ENCODE peak calls at places on chromosome 7, in ten cellular contexts. R is upper lobe of right lung, I is small intestine, Y is astrocyte, V is spleen, D is gastrocnemius medialis, T is ovary, E is body of pancreas, W is IMR-90, C is heart left ventricle. G is an unnamed sample. For H3K9me3, the result is how much of the 10 kb centered on the place peaks cover.

GRCh38 chr7:72016574-72016973 is 395.6 kb downstream of the CALN1 start:
- DNase-seq in D (no peak), T (no peak), C (no peak), I (no peak), W (no peak), Y (no peak), V (no peak), R (no peak), E (no peak), G (no peak)

GRCh38 chr7:2566890-2567662 is 8.3 kb downstream of the IQCE start:
- DNase-seq in C (no peak), T (no peak), V (peak), R (no peak), E (no peak), W (no peak), Y (no peak), I (peak), D (no peak), G (no peak)

GRCh38 chr7:18003286-18003685 is 24.4 kb downstream of the PRPS1L1 start:
- DNase-seq in W (no peak), C (no peak), V (no peak), R (no peak), T (no peak), I (no peak), Y (no peak), E (no peak), D (no peak), G (no peak)

GRCh38 chr7:148622887-148623585 is 32.5 kb downstream of the C7orf33 start:
- DNase-seq in W (no peak), Y (no peak), D (no peak), E (peak), C (no peak), R (no peak), T (no peak), I (no peak), V (no peak), G (no peak)

GRCh38 chr7:133545613-133546012 is 292.7 kb downstream of the EXOC4 start:
- DNase-seq in D (no peak), C (no peak), I (no peak), E (no peak), W (peak), V (no peak), R (no peak), T (no peak), Y (peak), G (no peak)

GRCh38 chr7:42691030-42691639 is 220.7 kb downstream of the C7orf25 start:
- DNase-seq in Y (peak), D (no peak), C (no peak), E (peak), R (no peak), V (no peak), T (peak), W (peak), I (no peak), G (no peak)

GRCh38 chr7:42426163-42426562 is 189.2 kb upstream of the GLI3 start:
- DNase-seq in V (no peak), W (peak), E (no peak), R (no peak), T (no peak), Y (peak), D (no peak), I (no peak), C (no peak), G (no peak)

GRCh38 chr7:30815016-30815854 is 44.0 kb downstream of the MINDY4 start:
- DNase-seq in T (no peak), D (peak), W (no peak), Y (no peak), C (no peak), V (no peak), I (no peak), E (no peak), R (no peak), G (no peak)

GRCh38 chr7:144738708-144739314 is 97.0 kb downstream of the TPK1 start:
- DNase-seq in C (no peak), E (peak), R (no peak), Y (peak), D (no peak), V (no peak), W (no peak), I (peak), T (no peak), G (no peak)

GRCh38 chr7:158443688-158444483 is 143.7 kb downstream of the PTPRN2 start:
- DNase-seq in W (no peak), V (no peak), Y (no peak), E (peak), D (no peak), C (no peak), T (no peak), I (no peak), R (no peak), G (no peak)

GRCh38 chr7:158444501-158445420 is 142.9 kb downstream of the PTPRN2 start:
- DNase-seq in R (no peak), I (no peak), T (no peak), Y (no peak), W (no peak), D (no peak), C (no peak), V (no peak), E (peak), G (no peak)

GRCh38 chr7:158445421-158446175 is 142.0 kb downstream of the PTPRN2 start:
- DNase-seq in E (no peak), W (no peak), I (no peak), V (no peak), T (no peak), D (no peak), C (no peak), Y (no peak), R (no peak), G (no peak)

GRCh38 chr7:158442260-158442659 is 145.4 kb downstream of the PTPRN2 start:
- DNase-seq in C (no peak), T (no peak), D (no peak), R (no peak), Y (no peak), V (no peak), W (no peak), E (no peak), I (no peak), G (no peak)

GRCh38 chr7:158443014-158443687 is 144.5 kb downstream of the PTPRN2 start:
- DNase-seq in D (no peak), T (no peak), V (no peak), R (no peak), I (no peak), Y (no peak), E (no peak), C (no peak), W (no peak), G (no peak)
- H3K9me3 ChIP-seq in D (under half), T (under half), V (under half), R (under half), I (under half), Y (under half), E (under half), C (under half), W (half or more), G (under half)

DNA sequence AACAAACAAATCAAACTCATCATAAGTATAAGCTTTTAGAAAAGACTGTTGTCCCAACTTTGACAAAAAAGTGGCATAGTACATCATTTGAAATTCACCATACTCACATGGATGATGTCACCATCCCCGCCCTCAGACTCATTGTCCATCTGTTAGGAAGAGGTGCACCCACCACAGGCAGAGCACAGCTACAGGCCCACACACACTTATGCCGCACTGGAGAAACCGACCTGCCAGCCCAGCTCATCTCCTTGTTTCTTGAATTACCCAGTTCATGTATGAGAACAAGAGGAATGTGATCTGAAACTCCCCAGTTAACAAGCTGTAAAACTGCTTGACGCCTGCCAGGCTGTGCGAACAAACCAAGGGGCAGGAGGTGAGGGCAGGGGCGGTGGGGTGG is 312.0 kb downstream of the DPP6 start:
- DNase-seq in T (no peak), R (no peak), C (no peak), E (no peak), V (no peak), I (no peak), D (no peak), W (no peak), Y (no peak), G (no peak)
- H3K9me3 ChIP-seq in T (under half), R (under half), C (under half), E (under half), V (under half), I (under half), D (under half), W (under half), Y (under half), G (under half)

DNA sequence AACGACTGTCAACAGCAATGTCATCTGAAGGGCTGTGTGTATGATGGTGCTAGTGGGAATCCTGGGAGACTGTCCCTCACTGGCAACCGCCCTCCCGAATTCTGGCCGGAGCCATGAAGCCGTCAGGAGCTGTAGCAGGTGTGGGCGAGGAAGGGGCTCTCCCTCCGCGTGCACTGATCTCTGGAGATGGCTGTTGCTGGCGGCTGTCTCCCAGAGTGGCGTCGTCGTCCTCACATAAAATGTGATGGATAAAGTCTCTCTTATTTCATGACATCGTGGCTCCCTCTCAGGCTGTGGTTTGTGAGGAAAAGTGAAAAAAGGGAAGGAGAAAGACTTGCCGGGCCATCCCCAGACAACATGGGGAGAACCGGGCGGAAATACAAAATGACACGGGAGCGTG is 216.5 kb downstream of the DNAJB6 start:
- DNase-seq in R (peak), W (no peak), T (no peak), D (no peak), C (no peak), V (peak), Y (no peak), E (no peak), I (no peak), G (no peak)
- H3K9me3 ChIP-seq in R (under half), W (half or more), T (under half), D (under half), C (under half), V (under half), Y (under half), E (under half), I (under half), G (under half)

GRCh38 chr7:64320547-64321495 is 7.1 kb downstream of the ZNF736 start:
- DNase-seq in D (no peak), Y (no peak), C (no peak), V (no peak), W (no peak), T (no peak), R (no peak), E (no peak), I (no peak), G (no peak)
- H3K9me3 ChIP-seq in D (under half), Y (under half), C (under half), V (half or more), W (under half), T (under half), R (under half), E (under half), I (under half), G (under half)

GRCh38 chr7:131699323-131699722 is 142.9 kb upstream of the PODXL start:
- DNase-seq in C (no peak), W (no peak), D (no peak), I (no peak), T (no peak), V (no peak), Y (no peak), E (no peak), R (no peak), G (no peak)
- H3K9me3 ChIP-seq in C (under half), W (under half), D (under half), I (under half), T (under half), V (under half), Y (under half), E (under half), R (under half), G (under half)

GRCh38 chr7:158260567-158261361 is 326.9 kb downstream of the PTPRN2 start:
- DNase-seq in T (no peak), W (no peak), V (no peak), R (no peak), C (no peak), D (no peak), I (no peak), E (no peak), Y (no peak), G (no peak)
- H3K9me3 ChIP-seq in T (under half), W (half or more), V (under half), R (under half), C (under half), D (under half), I (under half), E (under half), Y (under half), G (under half)

GRCh38 chr7:274262-274661 is 15.7 kb upstream of the FOXL3 start:
- DNase-seq in Y (no peak), I (no peak), W (no peak), E (no peak), C (no peak), R (no peak), D (no peak), T (no peak), V (no peak), G (no peak)

GRCh38 chr7:276230-276835 is 13.6 kb upstream of the FOXL3 start:
- DNase-seq in D (no peak), V (peak), R (no peak), I (no peak), C (no peak), W (no peak), E (no peak), T (no peak), Y (no peak), G (no peak)

GRCh38 chr7:279821-280220 is 10.1 kb upstream of the FOXL3 start:
- DNase-seq in I (no peak), E (no peak), W (no peak), V (peak), C (no peak), Y (no peak), R (no peak), D (no peak), T (no peak), G (no peak)

GRCh38 chr7:278081-278480 is 11.9 kb upstream of the FOXL3 start:
- DNase-seq in Y (no peak), E (no peak), T (no peak), V (peak), W (no peak), R (no peak), I (no peak), D (no peak), C (no peak), G (no peak)

DNA sequence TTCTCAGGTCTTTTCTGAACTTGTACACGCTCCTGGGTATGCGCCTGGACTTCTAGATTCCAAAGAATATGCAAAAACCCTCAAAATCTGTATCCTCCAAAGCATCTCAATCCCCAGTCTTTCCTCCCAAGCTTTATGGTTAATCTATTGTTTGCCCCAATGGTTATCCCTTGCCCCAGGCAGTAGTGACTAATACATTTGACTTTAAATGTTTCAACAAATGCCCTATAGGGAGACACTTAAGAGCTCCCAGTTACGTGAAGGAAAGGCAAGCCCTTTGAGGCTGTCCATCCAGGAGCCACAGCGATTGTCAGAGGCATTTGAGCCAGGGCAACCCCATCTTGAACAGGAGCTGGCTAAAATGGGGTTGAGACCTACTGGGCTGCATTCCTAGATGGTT is 12.7 kb upstream of the FOXL3 start:
- DNase-seq in V (no peak), T (no peak), D (no peak), I (no peak), C (no peak), Y (no peak), R (no peak), W (no peak), E (no peak), G (no peak)
- H3K9me3 ChIP-seq in V (under half), T (under half), D (under half), I (under half), C (under half), Y (under half), R (under half), W (under half), E (under half), G (under half)

DNA sequence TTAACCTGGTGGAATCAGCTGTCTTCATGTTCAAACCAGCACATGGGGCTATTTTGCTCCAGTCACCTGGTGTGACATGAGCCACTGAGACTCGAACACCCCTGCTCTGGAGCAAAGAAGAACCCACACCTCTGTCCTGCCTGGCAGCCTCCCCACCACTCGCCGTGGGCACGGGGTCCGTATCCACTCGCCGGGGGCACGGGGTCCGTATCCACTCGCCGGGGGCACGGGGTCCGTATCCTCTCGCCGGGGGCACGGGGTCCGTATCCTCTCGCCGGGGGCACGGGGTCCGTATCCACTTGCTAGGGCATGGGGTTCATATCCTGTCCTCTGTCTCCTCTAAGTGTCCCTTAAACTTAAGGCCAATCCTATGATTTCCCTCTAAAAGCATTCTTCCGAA is 558.7 kb downstream of the PTPRN2 start:
- DNase-seq in W (no peak), R (peak), I (no peak), Y (no peak), T (no peak), E (no peak), V (peak), C (no peak), D (no peak), G (no peak)
- H3K9me3 ChIP-seq in W (half or more), R (under half), I (under half), Y (under half), T (under half), E (under half), V (under half), C (under half), D (under half), G (under half)